ENCODE peak calls at places on chromosomes 7 and 10, in six cellular contexts. G, I, F, A, W and P are unnamed samples.

GRCh38 chr10:1061930-1062769 is 6.0 kb downstream of the WDR37 start:
- DNase-seq in G (no peak), I (no peak), F (no peak), A (no peak), W (no peak), P (no peak)

GRCh38 chr7:45580053-45580872 is 6.1 kb downstream of the ADCY1 start:
- DNase-seq in G (no peak), I (peak), F (no peak), A (peak), W (no peak), P (peak)

GRCh38 chr7:100444311-100445278 is 8.3 kb upstream of the PPP1R35 start:
- DNase-seq in G (no peak), I (peak), F (no peak), A (no peak), W (no peak), P (peak)

GRCh38 chr10:102919992-102920736 is 2.1 kb downstream of the CNNM2 start:
- DNase-seq in G (no peak), I (no peak), F (no peak), A (no peak), W (no peak), P (no peak)

GRCh38 chr7:3888096-3888495 is 587.0 kb downstream of the SDK1 start:
- DNase-seq in G (peak), I (no peak), F (no peak), A (no peak), W (no peak), P (no peak)

GRCh38 chr10:42942279-42942932 is 134.5 kb upstream of the RET start:
- DNase-seq in G (no peak), I (peak), F (no peak), A (no peak), W (no peak), P (peak)

GRCh38 chr10:45353176-45353575 is 20.8 kb upstream of the ALOX5 start:
- DNase-seq in G (no peak), I (no peak), F (no peak), A (no peak), W (no peak), P (no peak)

GRCh38 chr10:132193907-132194552 is 7.3 kb downstream of the DPYSL4 start:
- DNase-seq in G (no peak), I (no peak), F (no peak), A (peak), W (no peak), P (peak)